ENCODE peak calls at places on chromosome 18, in five cellular contexts. One of them, this sample, is unnamed.

GRCh38 chr18:74060511-74061028 is 87.1 kb downstream of the FBXO15 start:
- DNase-seq in progenitor cell of endocrine pancreas: no peak
- DNase-seq in stimulated activated CD8-positive, alpha-beta memory T cell treated with anti-CD3 and anti-CD28 coated beads, Interleukin-12 subunit alpha, Interleukin-12 subunit beta, amount 100 ng/mL, for 1 hour: no peak
- DNase-seq in NCI-H526: no peak
- DNase-seq in activated CD4-positive, alpha-beta T cell treated with anti-CD3 and anti-CD28 coated beads, Interleukin-2, amount 50 U/mL, for 1 hour: no peak
- DNase-seq in this sample: no peak

GRCh38 chr18:13136689-13137040 is 81.9 kb upstream of the LDLRAD4 start:
- DNase-seq in progenitor cell of endocrine pancreas: no peak
- DNase-seq in stimulated activated CD8-positive, alpha-beta memory T cell treated with anti-CD3 and anti-CD28 coated beads, Interleukin-12 subunit alpha, Interleukin-12 subunit beta, amount 100 ng/mL, for 1 hour: no peak
- DNase-seq in NCI-H526: no peak
- DNase-seq in activated CD4-positive, alpha-beta T cell treated with anti-CD3 and anti-CD28 coated beads, Interleukin-2, amount 50 U/mL, for 1 hour: no peak
- DNase-seq in this sample: no peak

GRCh38 chr18:8548186-8548585 is 61.1 kb upstream of the RAB12 start:
- DNase-seq in activated CD4-positive, alpha-beta T cell treated with anti-CD3 and anti-CD28 coated beads, Interleukin-2, amount 50 U/mL, for 1 hour: no peak
- DNase-seq in stimulated activated CD8-positive, alpha-beta memory T cell treated with anti-CD3 and anti-CD28 coated beads, Interleukin-12 subunit alpha, Interleukin-12 subunit beta, amount 100 ng/mL, for 1 hour: no peak
- DNase-seq in progenitor cell of endocrine pancreas: no peak
- DNase-seq in NCI-H526: no peak
- DNase-seq in this sample: no peak

GRCh38 chr18:58046087-58046793 is 2.2 kb downstream of the NEDD4L start:
- DNase-seq in activated CD4-positive, alpha-beta T cell treated with anti-CD3 and anti-CD28 coated beads, Interleukin-2, amount 50 U/mL, for 1 hour: no peak
- DNase-seq in stimulated activated CD8-positive, alpha-beta memory T cell treated with anti-CD3 and anti-CD28 coated beads, Interleukin-12 subunit alpha, Interleukin-12 subunit beta, amount 100 ng/mL, for 1 hour: no peak
- DNase-seq in NCI-H526: no peak
- DNase-seq in progenitor cell of endocrine pancreas: no peak
- DNase-seq in this sample: no peak

GRCh38 chr18:12021596-12021995 is 40.3 kb downstream of the IMPA2 start:
- DNase-seq in stimulated activated CD8-positive, alpha-beta memory T cell treated with anti-CD3 and anti-CD28 coated beads, Interleukin-12 subunit alpha, Interleukin-12 subunit beta, amount 100 ng/mL, for 1 hour: no peak
- DNase-seq in progenitor cell of endocrine pancreas: no peak
- DNase-seq in activated CD4-positive, alpha-beta T cell treated with anti-CD3 and anti-CD28 coated beads, Interleukin-2, amount 50 U/mL, for 1 hour: no peak
- DNase-seq in NCI-H526: no peak
- DNase-seq in this sample: no peak

GRCh38 chr18:74278058-74278457 is 13.7 kb downstream of the CYB5A start:
- DNase-seq in NCI-H526: no peak
- DNase-seq in activated CD4-positive, alpha-beta T cell treated with anti-CD3 and anti-CD28 coated beads, Interleukin-2, amount 50 U/mL, for 1 hour: no peak
- DNase-seq in progenitor cell of endocrine pancreas: no peak
- DNase-seq in stimulated activated CD8-positive, alpha-beta memory T cell treated with anti-CD3 and anti-CD28 coated beads, Interleukin-12 subunit alpha, Interleukin-12 subunit beta, amount 100 ng/mL, for 1 hour: no peak
- DNase-seq in this sample: no peak

GRCh38 chr18:68397241-68398035 is 317.5 kb downstream of the TMX3 start:
- DNase-seq in activated CD4-positive, alpha-beta T cell treated with anti-CD3 and anti-CD28 coated beads, Interleukin-2, amount 50 U/mL, for 1 hour: no peak
- DNase-seq in NCI-H526: no peak
- DNase-seq in progenitor cell of endocrine pancreas: no peak
- DNase-seq in stimulated activated CD8-positive, alpha-beta memory T cell treated with anti-CD3 and anti-CD28 coated beads, Interleukin-12 subunit alpha, Interleukin-12 subunit beta, amount 100 ng/mL, for 1 hour: no peak
- DNase-seq in this sample: no peak

GRCh38 chr18:25896178-25896780 is 194.1 kb downstream of the SS18 start:
- DNase-seq in NCI-H526: no peak
- DNase-seq in activated CD4-positive, alpha-beta T cell treated with anti-CD3 and anti-CD28 coated beads, Interleukin-2, amount 50 U/mL, for 1 hour: no peak
- DNase-seq in stimulated activated CD8-positive, alpha-beta memory T cell treated with anti-CD3 and anti-CD28 coated beads, Interleukin-12 subunit alpha, Interleukin-12 subunit beta, amount 100 ng/mL, for 1 hour: no peak
- DNase-seq in progenitor cell of endocrine pancreas: no peak
- DNase-seq in this sample: no peak

GRCh38 chr18:3827236-3827635 is 377.3 kb downstream of the TGIF1 start:
- DNase-seq in progenitor cell of endocrine pancreas: no peak
- DNase-seq in stimulated activated CD8-positive, alpha-beta memory T cell treated with anti-CD3 and anti-CD28 coated beads, Interleukin-12 subunit alpha, Interleukin-12 subunit beta, amount 100 ng/mL, for 1 hour: no peak
- DNase-seq in NCI-H526: no peak
- DNase-seq in activated CD4-positive, alpha-beta T cell treated with anti-CD3 and anti-CD28 coated beads, Interleukin-2, amount 50 U/mL, for 1 hour: no peak
- DNase-seq in this sample: no peak

GRCh38 chr18:36419913-36420531 is 122.5 kb downstream of the FHOD3 start:
- DNase-seq in progenitor cell of endocrine pancreas: no peak
- DNase-seq in activated CD4-positive, alpha-beta T cell treated with anti-CD3 and anti-CD28 coated beads, Interleukin-2, amount 50 U/mL, for 1 hour: no peak
- DNase-seq in stimulated activated CD8-positive, alpha-beta memory T cell treated with anti-CD3 and anti-CD28 coated beads, Interleukin-12 subunit alpha, Interleukin-12 subunit beta, amount 100 ng/mL, for 1 hour: no peak
- DNase-seq in NCI-H526: peak; percentile 39
- DNase-seq in this sample: no peak

GRCh38 chr18:48412339-48412929 is 3.3 kb upstream of the ZBTB7C start:
- DNase-seq in stimulated activated CD8-positive, alpha-beta memory T cell treated with anti-CD3 and anti-CD28 coated beads, Interleukin-12 subunit alpha, Interleukin-12 subunit beta, amount 100 ng/mL, for 1 hour: no peak
- DNase-seq in progenitor cell of endocrine pancreas: no peak
- DNase-seq in activated CD4-positive, alpha-beta T cell treated with anti-CD3 and anti-CD28 coated beads, Interleukin-2, amount 50 U/mL, for 1 hour: peak; percentile 15
- DNase-seq in NCI-H526: peak; percentile 9
- DNase-seq in this sample: no peak

GRCh38 chr18:23422751-23423418 is 30.2 kb upstream of the RIOK3 start:
- DNase-seq in stimulated activated CD8-positive, alpha-beta memory T cell treated with anti-CD3 and anti-CD28 coated beads, Interleukin-12 subunit alpha, Interleukin-12 subunit beta, amount 100 ng/mL, for 1 hour: peak; percentile 8
- DNase-seq in NCI-H526: no peak
- DNase-seq in activated CD4-positive, alpha-beta T cell treated with anti-CD3 and anti-CD28 coated beads, Interleukin-2, amount 50 U/mL, for 1 hour: no peak
- DNase-seq in progenitor cell of endocrine pancreas: no peak
- DNase-seq in this sample: no peak